ENCODE peak calls at places on chromosomes 13 and 19, in six cellular contexts. A, V, X, Q, I and N are unnamed samples.

GRCh38 chr13:110882972-110883371 is 31.9 kb downstream of the ANKRD10 start:
- DNase-seq in I (peak; percentile 58), Q (no peak), V (no peak), A (no peak), X (no peak), N (no peak)

GRCh38 chr13:28031220-28031903 is 42.9 kb upstream of the URAD start:
- DNase-seq in V (no peak), X (no peak), I (no peak), A (no peak), Q (peak; percentile 96), N (no peak)

GRCh38 chr13:106602178-106602577 is 34.2 kb upstream of the ARGLU1 start:
- DNase-seq in V (peak; percentile 74), X (no peak), I (no peak), Q (no peak), A (no peak), N (no peak)

GRCh38 chr13:75181906-75182305 is 300.1 kb downstream of the TBC1D4 start:
- DNase-seq in X (no peak), Q (no peak), V (no peak), A (no peak), I (peak; percentile 67), N (peak; percentile 82)

GRCh38 chr13:87123987-87124784 is 547.0 kb upstream of the SLITRK5 start:
- DNase-seq in Q (no peak), V (no peak), X (peak; percentile 92), A (no peak), I (peak; percentile 100), N (peak; percentile 93)

GRCh38 chr19:32651729-32652140 is 23.2 kb downstream of the ANKRD27 start:
- DNase-seq in V (peak; percentile 30), Q (peak; percentile 54), I (peak; percentile 35), X (peak; percentile 79), A (no peak), N (no peak)

GRCh38 chr13:25732146-25732865 is 319.5 kb downstream of the SHISA2 start:
- DNase-seq in X (no peak), V (no peak), A (no peak), I (peak; percentile 40), Q (no peak), N (peak; percentile 35)

GRCh38 chr13:59250276-59250990 is 913.3 kb downstream of the DIAPH3 start:
- DNase-seq in I (no peak), V (no peak), A (no peak), Q (no peak), X (no peak), N (no peak)

GRCh38 chr13:27405521-27406134 is 18.8 kb upstream of the GTF3A start:
- DNase-seq in V (no peak), Q (no peak), I (no peak), A (no peak), X (no peak), N (no peak)

GRCh38 chr13:23599083-23599925 is 29.1 kb downstream of the TNFRSF19 start:
- DNase-seq in X (no peak), Q (no peak), V (no peak), A (no peak), I (no peak), N (no peak)

GRCh38 chr13:49220856-49221614 is 897 bp downstream of the MLNR start:
- DNase-seq in I (no peak), A (peak; percentile 48), V (no peak), Q (no peak), X (no peak), N (peak; percentile 19)

DNA sequence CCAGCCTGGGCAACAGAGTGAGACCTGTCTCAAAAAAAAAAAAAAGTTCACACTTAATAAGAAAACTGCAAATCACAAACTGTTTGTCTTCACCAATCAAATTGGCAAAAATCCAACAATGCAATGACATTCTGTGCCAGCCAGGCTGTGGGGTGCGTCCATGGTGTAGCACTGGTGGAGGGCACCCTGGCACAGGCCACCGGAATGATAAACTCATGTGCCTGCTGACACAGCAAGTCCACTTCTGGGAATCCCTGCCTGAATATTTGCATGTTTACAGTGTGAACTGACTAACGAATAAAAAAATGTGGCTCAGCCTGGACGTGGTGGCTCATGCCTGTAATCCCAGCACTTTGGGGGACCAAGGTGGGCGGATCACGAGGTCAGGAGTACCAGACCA is 1.6 kb upstream of the LRRC25 start:
- DNase-seq in X (no peak), V (peak; percentile 87), Q (no peak), A (no peak), I (peak; percentile 68), N (peak; percentile 58)
- TF ChIP-seq CTCF in X (no peak), V (peak; percentile 15), Q (no peak), A (no peak), I (no peak), N (no peak)

GRCh38 chr19:28292822-28293500 is 920.0 kb downstream of the UQCRFS1 start:
- DNase-seq in A (no peak), Q (no peak), X (no peak), V (no peak), I (no peak), N (no peak)

GRCh38 chr19:28290963-28291657 is 921.8 kb downstream of the UQCRFS1 start:
- DNase-seq in I (no peak), X (peak; percentile 41), Q (no peak), A (no peak), V (no peak), N (no peak)

GRCh38 chr19:28291874-28292273 is 921.1 kb downstream of the UQCRFS1 start:
- DNase-seq in I (no peak), Q (no peak), A (no peak), V (no peak), X (no peak), N (no peak)

GRCh38 chr19:28294395-28294794 is 918.6 kb downstream of the UQCRFS1 start:
- DNase-seq in V (no peak), Q (no peak), A (no peak), X (no peak), I (no peak), N (peak; percentile 61)

GRCh38 chr19:28293685-28294084 is 919.3 kb downstream of the UQCRFS1 start:
- DNase-seq in I (no peak), A (no peak), V (no peak), X (no peak), Q (no peak), N (no peak)
- H3K4me3 ChIP-seq in I (no peak overlapping the region), A (no peak overlapping the region), V (no peak overlapping the region), X (no peak overlapping the region), Q (no peak overlapping the region), N (no peak overlapping the region)

DNA sequence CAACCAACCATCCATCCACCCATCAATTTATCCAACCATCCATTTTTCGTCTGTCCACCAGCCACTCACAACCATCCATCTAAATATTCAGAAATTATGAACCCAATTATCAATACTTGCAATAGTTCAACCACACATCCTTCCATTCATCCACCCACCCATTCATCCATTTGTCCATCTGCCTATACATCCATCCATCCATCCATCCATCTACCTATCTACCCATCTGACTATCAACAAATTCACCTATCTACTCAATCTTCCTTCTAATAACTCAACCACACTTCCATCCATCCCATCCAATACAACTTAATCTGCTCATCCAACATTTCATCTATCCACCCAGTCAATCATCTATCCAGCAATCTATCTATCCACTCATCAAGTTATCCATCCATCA is 46.3 kb downstream of the UNC13A start:
- DNase-seq in A (no peak), X (no peak), Q (no peak), I (no peak), V (no peak), N (no peak)
- TF ChIP-seq CTCF in A (no peak), X (no peak), Q (no peak), I (no peak), V (no peak), N (no peak)

GRCh38 chr19:2811221-2811722 is 8.4 kb upstream of the ZNF554 start:
- DNase-seq in V (no peak), I (no peak), X (no peak), A (no peak), Q (no peak), N (no peak)
- H3K4me3 ChIP-seq in V (no peak overlapping the region), I (no peak overlapping the region), X (no peak overlapping the region), A (no peak overlapping the region), Q (no peak overlapping the region), N (no peak overlapping the region)

DNA sequence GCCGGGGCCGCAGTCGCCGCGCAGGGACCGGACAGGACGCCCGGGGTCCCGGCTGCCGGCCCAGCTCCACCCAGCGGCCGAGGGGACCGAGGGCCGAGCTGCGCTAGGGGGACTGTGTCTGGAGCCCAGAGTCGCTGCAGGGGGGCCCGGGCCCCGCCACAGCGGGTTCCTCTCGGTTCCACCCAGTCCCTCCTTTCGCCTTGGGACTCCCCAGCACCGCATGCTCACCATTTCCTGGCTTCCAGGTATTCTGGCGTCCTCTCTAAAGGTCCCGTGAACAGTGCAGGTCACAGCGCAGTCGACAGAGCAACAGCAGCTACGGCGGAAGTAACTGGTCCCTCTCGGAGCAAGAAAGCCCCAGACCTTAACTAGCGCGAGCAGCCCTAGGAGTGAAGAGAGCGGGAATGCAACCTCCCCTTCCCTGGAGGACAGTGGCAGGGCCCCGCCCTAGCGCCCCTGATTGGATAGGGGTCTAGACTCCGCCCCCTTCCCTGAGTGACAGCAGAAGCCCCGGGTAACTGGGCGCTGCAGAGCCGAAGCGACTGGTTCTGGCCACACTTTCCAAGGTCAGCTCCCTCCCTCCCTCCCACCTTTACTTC is at the start of gene ZNF878:
- DNase-seq in X (peak; percentile 96), A (peak; percentile 96), V (peak; percentile 95), I (peak; percentile 78), Q (peak; percentile 56), N (peak; percentile 85)
- TF ChIP-seq CTCF in X (peak; percentile 9), A (no peak), V (no peak), I (no peak), Q (no peak), N (no peak)